ENCODE peak calls at places on chromosomes 7 and 10, in four cellular contexts. U is PC-3, T is suprapubic skin, L is SJSA1. Q is an unnamed sample.

GRCh38 chr10:16816830-16817124 is 447 bp downstream of the RSU1 start:
- DNase-seq in U (no peak), T (no peak), L (no peak), Q (no peak)

GRCh38 chr7:137091396-137091795 is 222.9 kb downstream of the CHRM2 start:
- DNase-seq in U (peak; percentile 37), T (no peak), L (no peak), Q (no peak)

GRCh38 chr10:24086737-24087136 is 122.2 kb upstream of the KIAA1217 start:
- DNase-seq in U (no peak), T (no peak), L (no peak), Q (no peak)

GRCh38 chr7:48718731-48719387 is 205.5 kb upstream of the CDC14C start:
- DNase-seq in U (peak; percentile 65), T (no peak), L (no peak), Q (no peak)

GRCh38 chr10:124417846-124418725 is 637 bp downstream of the OAT start:
- DNase-seq in U (peak; percentile 25), T (peak; percentile 82), L (peak; percentile 65), Q (peak; percentile 59)

GRCh38 chr10:70337201-70337651 is 45.2 kb downstream of the LRRC20 start:
- DNase-seq in U (no peak), T (no peak), L (no peak), Q (no peak)

GRCh38 chr7:115635367-115635766 is 395.2 kb downstream of the TFEC start:
- DNase-seq in U (peak; percentile 6), T (no peak), L (no peak), Q (no peak)

GRCh38 chr7:89077992-89078391 is 282.5 kb upstream of the TEX47 start:
- DNase-seq in U (peak; percentile 62), T (no peak), L (no peak), Q (no peak)

GRCh38 chr10:129911451-129912160 is 52.5 kb downstream of the EBF3 start:
- DNase-seq in U (no peak), T (peak; percentile 65), L (no peak), Q (no peak)

GRCh38 chr7:117800406-117800805 is 72.8 kb downstream of the CTTNBP2 start:
- DNase-seq in U (peak; percentile 34), T (no peak), L (no peak), Q (no peak)

GRCh38 chr7:22561356-22561755 is 61.4 kb upstream of the STEAP1B start:
- DNase-seq in U (peak; percentile 91), T (peak; percentile 88), L (peak; percentile 94), Q (peak; percentile 92)

GRCh38 chr7:562394-562675 is 42.7 kb upstream of the PDGFA start:
- DNase-seq in U (no peak), T (no peak), L (no peak), Q (no peak)

GRCh38 chr7:35380739-35381224 is 126.9 kb upstream of the TBX20 start:
- DNase-seq in U (no peak), T (no peak), L (no peak), Q (no peak)

GRCh38 chr7:77658928-77659327 is 37.3 kb upstream of the RSBN1L start:
- DNase-seq in U (no peak), T (no peak), L (peak; percentile 16), Q (no peak)

GRCh38 chr7:50266893-50267386 is 37.6 kb upstream of the IKZF1 start:
- DNase-seq in U (no peak), T (no peak), L (no peak), Q (no peak)

DNA sequence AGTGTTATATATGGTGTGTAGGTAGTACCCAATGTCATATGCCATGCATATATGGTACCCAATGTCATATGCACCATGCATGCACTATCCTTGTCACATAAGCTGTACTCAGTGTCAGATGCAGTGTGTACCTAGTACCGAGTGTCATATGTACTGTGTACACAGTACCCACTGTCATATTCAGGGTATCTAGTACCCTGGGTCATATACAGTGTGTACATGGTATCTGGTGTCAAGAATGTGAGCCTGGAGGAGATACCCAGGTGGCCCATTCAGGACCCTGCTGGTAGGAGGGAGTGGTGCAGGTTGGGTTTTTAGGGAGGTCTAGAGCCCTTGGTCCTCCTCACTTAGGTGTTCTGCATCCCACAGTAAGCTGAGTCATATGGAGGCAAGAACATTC is 1.8 kb downstream of the ZMYND11 start:
- DNase-seq in U (peak; percentile 57), T (no peak), L (peak; percentile 47), Q (peak; percentile 13)
- H3K27me3 ChIP-seq in U (no peaks in the 10 kb centered on the region), T (no peaks in the 10 kb centered on the region), L (no peaks in the 10 kb centered on the region), Q (no peaks in the 10 kb centered on the region)

DNA sequence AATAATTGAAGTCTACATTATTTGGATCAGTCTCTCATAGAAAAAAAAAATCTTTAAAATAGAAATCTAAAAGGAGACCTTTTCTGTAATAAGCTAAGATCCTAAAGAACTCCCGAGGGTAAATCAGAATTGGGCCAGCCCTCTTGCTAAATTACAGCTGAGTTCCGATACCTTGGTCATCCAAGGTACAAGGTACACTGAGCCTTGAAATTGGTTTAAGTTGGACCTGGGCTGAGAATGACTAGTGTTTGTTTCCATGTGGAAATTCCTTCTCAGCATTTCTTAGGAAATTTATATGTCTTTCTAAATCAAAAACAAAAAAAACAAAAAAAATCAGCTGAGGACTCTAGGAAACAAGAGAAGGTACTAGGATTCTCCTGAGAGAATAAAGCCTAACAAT is 64.9 kb downstream of the DNMBP start:
- DNase-seq in U (no peak), T (no peak), L (no peak), Q (no peak)
- H3K4me1 ChIP-seq in U (peaks cover 21% of the 10 kb centered on the region), T (peaks cover 30% of the 10 kb centered on the region), L (peaks cover 27% of the 10 kb centered on the region), Q (no peaks in the 10 kb centered on the region)

DNA sequence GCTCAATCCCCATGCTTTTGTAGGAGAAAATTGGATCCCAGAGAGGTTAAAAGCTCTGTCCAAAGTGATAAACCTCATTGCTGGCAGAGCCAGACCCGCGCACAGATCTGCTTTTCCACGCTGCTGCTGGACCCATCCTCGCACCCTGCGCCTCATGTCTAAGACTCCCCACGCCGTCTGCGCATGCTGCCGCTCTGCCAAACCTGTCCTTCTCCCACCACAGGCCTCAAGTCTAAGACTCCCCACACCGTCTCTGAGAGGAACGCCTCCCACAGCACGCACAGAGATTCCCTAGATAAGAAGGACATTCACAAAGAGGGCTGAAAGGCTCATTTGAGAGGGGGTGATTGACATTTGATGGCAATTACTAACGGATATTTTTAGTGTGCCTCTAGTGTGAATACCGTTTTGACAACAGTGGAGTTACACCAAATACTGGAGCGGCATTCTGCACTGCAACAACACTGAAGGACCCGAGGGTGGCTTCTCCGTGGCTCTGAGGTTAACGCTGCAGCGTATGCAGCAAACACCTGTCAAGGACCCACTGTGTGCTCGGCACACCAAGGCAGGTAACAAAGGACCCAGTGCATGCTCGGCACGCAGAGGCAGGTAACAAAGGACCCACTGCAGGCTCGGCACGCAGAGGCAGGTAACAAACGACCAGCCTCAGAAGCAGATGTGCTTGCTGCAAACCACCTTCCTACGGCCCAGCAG is 231.4 kb downstream of the DNAJB6 start:
- DNase-seq in U (no peak), T (no peak), L (no peak), Q (no peak)
- H3K4me3 ChIP-seq in U (no peak overlapping the region), T (peak overlapping the region; percentile 57), L (no peak overlapping the region), Q (no peak overlapping the region)

GRCh38 chr7:45145881-45146280 is 11.7 kb upstream of the RAMP3 start:
- DNase-seq in U (no peak), T (peak; percentile 62), L (no peak), Q (no peak)

GRCh38 chr7:45149606-45150005 is 8.0 kb upstream of the RAMP3 start:
- DNase-seq in U (no peak), T (peak; percentile 35), L (no peak), Q (no peak)

GRCh38 chr7:45147858-45148652 is 9.5 kb upstream of the RAMP3 start:
- DNase-seq in U (no peak), T (peak; percentile 77), L (no peak), Q (no peak)

GRCh38 chr7:45148653-45148973 is 9.0 kb upstream of the RAMP3 start:
- DNase-seq in U (no peak), T (no peak), L (no peak), Q (no peak)

GRCh38 chr7:45146531-45147379 is 10.8 kb upstream of the RAMP3 start:
- DNase-seq in U (no peak), T (peak; percentile 67), L (no peak), Q (no peak)
- H3K27me3 ChIP-seq in U (no peaks in the 10 kb centered on the region), T (peaks cover 26% of the 10 kb centered on the region), L (peaks cover 19% of the 10 kb centered on the region), Q (peaks cover 16% of the 10 kb centered on the region)

DNA sequence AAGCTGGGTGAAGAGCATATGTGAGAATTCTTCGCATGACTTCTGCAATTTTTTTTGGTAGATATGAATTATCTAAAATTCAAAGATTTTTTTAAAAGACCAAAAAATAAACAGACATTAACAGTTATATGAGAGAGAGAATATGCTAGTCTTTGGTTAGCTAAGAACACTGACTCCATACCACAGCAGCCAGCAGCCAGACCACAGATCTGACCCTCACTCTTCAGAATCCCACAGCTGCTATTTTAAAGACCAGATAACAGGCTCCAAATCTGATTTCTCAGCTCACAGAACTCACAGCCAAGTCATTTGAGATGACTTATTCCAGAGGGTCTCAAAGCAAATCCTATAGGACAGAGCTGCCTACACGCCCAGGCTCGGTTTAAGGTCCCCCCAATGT is 20.4 kb downstream of the NUDCD3 start:
- DNase-seq in U (no peak), T (no peak), L (no peak), Q (no peak)
- H3K4me1 ChIP-seq in U (peaks cover 31% of the 10 kb centered on the region), T (peaks cover 16% of the 10 kb centered on the region), L (peaks cover 27% of the 10 kb centered on the region), Q (peaks cover 16% of the 10 kb centered on the region)

GRCh38 chr7:139232893-139233292 is 1.9 kb downstream of the UBN2 start:
- DNase-seq in U (peak; percentile 90), T (no peak), L (no peak), Q (no peak)
- H3K4me3 ChIP-seq in U (peak overlapping the region; percentile 100), T (peak overlapping the region; percentile 99), L (no peak overlapping the region), Q (peak overlapping the region; percentile 89)

GRCh38 chr7:96833701-96834453 is 124.2 kb upstream of the SEM1 start:
- DNase-seq in U (peak; percentile 71), T (no peak), L (no peak), Q (no peak)

GRCh38 chr7:96837583-96837982 is 127.9 kb upstream of the SEM1 start:
- DNase-seq in U (no peak), T (no peak), L (no peak), Q (no peak)

DNA sequence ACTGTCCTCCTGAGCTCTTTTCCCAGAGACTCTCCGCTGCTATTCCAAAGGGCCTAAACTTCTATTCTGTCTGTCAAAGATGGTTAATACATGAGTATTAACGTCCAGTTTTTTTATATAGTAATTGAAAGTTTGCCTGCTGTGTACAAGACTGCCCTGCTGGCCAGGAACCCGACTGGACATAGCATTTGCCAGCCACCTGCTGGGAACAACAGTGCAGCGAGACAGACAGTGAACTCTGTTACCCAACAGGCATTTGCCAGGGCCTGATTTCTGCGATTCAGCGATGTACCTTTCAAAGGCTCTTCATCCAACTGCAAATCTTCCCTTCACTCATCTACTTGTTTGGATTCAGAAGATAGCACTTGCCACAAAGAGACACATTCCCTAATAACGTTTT is 128.8 kb upstream of the SEM1 start:
- DNase-seq in U (no peak), T (no peak), L (no peak), Q (no peak)
- H3K27me3 ChIP-seq in U (no peaks in the 10 kb centered on the region), T (no peaks in the 10 kb centered on the region), L (no peaks in the 10 kb centered on the region), Q (no peaks in the 10 kb centered on the region)

GRCh38 chr7:104938741-104939390 is 75.1 kb upstream of the KMT2E start:
- DNase-seq in U (no peak), T (no peak), L (no peak), Q (no peak)

GRCh38 chr7:104933022-104933421 is 81.0 kb upstream of the KMT2E start:
- DNase-seq in U (no peak), T (no peak), L (no peak), Q (no peak)

GRCh38 chr7:104933433-104934074 is 80.5 kb upstream of the KMT2E start:
- DNase-seq in U (no peak), T (no peak), L (no peak), Q (no peak)

GRCh38 chr7:104934665-104935064 is 79.3 kb upstream of the KMT2E start:
- DNase-seq in U (no peak), T (no peak), L (no peak), Q (no peak)

GRCh38 chr7:104936546-104936945 is 77.5 kb upstream of the KMT2E start:
- DNase-seq in U (no peak), T (no peak), L (no peak), Q (no peak)
- H3K4me1 ChIP-seq in U (no peaks in the 10 kb centered on the region), T (peaks cover 6% of the 10 kb centered on the region), L (no peaks in the 10 kb centered on the region), Q (no peaks in the 10 kb centered on the region)